ENCODE peak calls at places on chromosomes 5 and 9, in seven cellular contexts. W, U, X, F, C, V and Z are unnamed samples.
A peak's percentile ranks its signal among the peaks of the same experiment; 100 is the strongest.

GRCh38 chr5:157324237-157324636 is 58.3 kb downstream of the CYFIP2 start:
- DNase-seq in W (no peak), U (no peak), X (no peak), F (no peak), C (no peak), V (no peak), Z (peak; percentile 32)

GRCh38 chr5:160075073-160075472 is 44.2 kb downstream of the PWWP2A start:
- DNase-seq in W (no peak), U (no peak), X (no peak), F (no peak), C (no peak), V (no peak), Z (no peak)

GRCh38 chr5:75701856-75702255 is 15.4 kb downstream of the POC5 start:
- DNase-seq in W (no peak), U (no peak), X (no peak), F (no peak), C (no peak), V (no peak), Z (no peak)

GRCh38 chr9:79989079-79989478 is 417.3 kb downstream of the TLE4 start:
- DNase-seq in W (no peak), U (no peak), X (no peak), F (no peak), C (no peak), V (no peak), Z (no peak)

GRCh38 chr5:125316913-125317545 is 570.6 kb upstream of the ZNF608 start:
- DNase-seq in W (peak; percentile 22), U (peak; percentile 96), X (no peak), F (no peak), C (no peak), V (no peak), Z (no peak)

GRCh38 chr5:140162275-140162674 is 12.7 kb upstream of the CYSTM1 start:
- DNase-seq in W (no peak), U (no peak), X (no peak), F (no peak), C (no peak), V (peak; percentile 37), Z (peak; percentile 37)

GRCh38 chr9:37430841-37431597 is 8.5 kb downstream of the GRHPR start:
- DNase-seq in W (no peak), U (no peak), X (peak; percentile 64), F (no peak), C (no peak), V (no peak), Z (peak; percentile 19)

GRCh38 chr5:120463991-120464626 is at the start of gene PRR16:
- DNase-seq in W (peak; percentile 81), U (no peak), X (peak; percentile 79), F (peak; percentile 52), C (no peak), V (peak; percentile 13), Z (peak; percentile 65)

GRCh38 chr9:134742822-134743221 is 101.2 kb downstream of the COL5A1 start:
- DNase-seq in W (no peak), U (no peak), X (no peak), F (no peak), C (no peak), V (no peak), Z (no peak)

GRCh38 chr5:134611515-134611914 is 21.1 kb downstream of the SAR1B start:
- DNase-seq in W (no peak), U (no peak), X (no peak), F (no peak), C (no peak), V (no peak), Z (no peak)

GRCh38 chr9:133055788-133056420 is 5.9 kb upstream of the CEL start:
- DNase-seq in W (no peak), U (no peak), X (no peak), F (no peak), C (no peak), V (no peak), Z (no peak)

GRCh38 chr9:134391319-134392231 is 65.3 kb downstream of the RXRA start:
- DNase-seq in W (no peak), U (no peak), X (no peak), F (peak; percentile 86), C (peak; percentile 68), V (no peak), Z (no peak)

GRCh38 chr5:66209350-66209749 is 65.2 kb downstream of the SREK1 start:
- DNase-seq in W (peak; percentile 82), U (no peak), X (no peak), F (no peak), C (no peak), V (no peak), Z (no peak)

GRCh38 chr5:136036991-136037705 is 8.4 kb downstream of the TGFBI start:
- DNase-seq in W (peak; percentile 94), U (peak; percentile 37), X (no peak), F (no peak), C (no peak), V (peak; percentile 84), Z (peak; percentile 93)

GRCh38 chr5:23440703-23441102 is 66.7 kb upstream of the PRDM9 start:
- DNase-seq in W (no peak), U (no peak), X (no peak), F (no peak), C (no peak), V (no peak), Z (no peak)

GRCh38 chr5:90421136-90421535 is 11.6 kb upstream of the CETN3 start:
- DNase-seq in W (peak; percentile 13), U (no peak), X (peak; percentile 58), F (no peak), C (no peak), V (no peak), Z (no peak)

GRCh38 chr5:144102361-144102760 is 68.1 kb downstream of the YIPF5 start:
- DNase-seq in W (no peak), U (no peak), X (no peak), F (no peak), C (no peak), V (no peak), Z (no peak)

GRCh38 chr5:2576823-2577222 is 174.7 kb downstream of the IRX2 start:
- DNase-seq in W (no peak), U (no peak), X (no peak), F (no peak), C (no peak), V (no peak), Z (no peak)

GRCh38 chr9:125066839-125067619 is 76.3 kb downstream of the SCAI start:
- DNase-seq in W (peak; percentile 20), U (no peak), X (no peak), F (no peak), C (no peak), V (no peak), Z (no peak)

GRCh38 chr9:136083558-136084190 is 11.4 kb downstream of the NACC2 start:
- DNase-seq in W (no peak), U (no peak), X (no peak), F (no peak), C (no peak), V (no peak), Z (no peak)

GRCh38 chr5:35803221-35803651 is 53.5 kb upstream of the IL7R start:
- DNase-seq in W (peak; percentile 77), U (peak; percentile 80), X (peak; percentile 71), F (no peak), C (no peak), V (peak; percentile 5), Z (peak; percentile 59)